ENCODE peak calls at places on chromosome X, in eight cellular contexts. Y is stimulated activated naive CD4-positive, alpha-beta T cell; J is K562; X is hypothalamus; I is DMS153; C is RPMI8226; V is neural crest cell; L is globus pallidus. S is an unnamed sample.

GRCh38 chrX:154308108-154308946 is 12.7 kb downstream of the TKTL1 start:
- DNase-seq in Y (peak; percentile 45), C (peak; percentile 77), J (peak; percentile 59), V (peak; percentile 75), X (no peak), L (no peak), I (no peak), S (no peak)

GRCh38 chrX:140762061-140762460 is 52.5 kb downstream of the LINC00632 start:
- DNase-seq in V (peak; percentile 52), X (no peak), C (peak; percentile 60), Y (no peak), I (no peak), L (peak; percentile 66), J (peak; percentile 21), S (peak; percentile 14)

GRCh38 chrX:111182938-111183337 is 86.9 kb downstream of the PAK3 start:
- DNase-seq in C (no peak), I (no peak), X (no peak), J (no peak), L (no peak), Y (no peak), V (no peak), S (no peak)

GRCh38 chrX:74234829-74235228 is 69.2 kb upstream of the ZCCHC13 start:
- DNase-seq in L (no peak), X (no peak), C (no peak), J (no peak), Y (no peak), V (no peak), I (no peak), S (no peak)

GRCh38 chrX:53188763-53189162 is 36.2 kb downstream of the KDM5C start:
- DNase-seq in L (no peak), C (no peak), J (no peak), Y (no peak), I (no peak), X (no peak), V (no peak), S (no peak)

GRCh38 chrX:42869659-42870476 is 91.9 kb upstream of the PPP1R2C start:
- DNase-seq in L (no peak), Y (no peak), J (no peak), X (no peak), C (no peak), V (no peak), I (no peak), S (no peak)

GRCh38 chrX:40845331-40845911 is 110.1 kb upstream of the MED14 start:
- DNase-seq in V (no peak), X (no peak), J (no peak), C (no peak), I (no peak), L (peak; percentile 38), Y (no peak), S (no peak)

GRCh38 chrX:130885508-130885907 is 17.5 kb downstream of the ENOX2 start:
- DNase-seq in Y (no peak), J (no peak), I (no peak), C (no peak), X (no peak), V (no peak), L (no peak), S (no peak)

GRCh38 chrX:13167444-13168207 is 123.2 kb upstream of the FAM9C start:
- DNase-seq in Y (no peak), V (no peak), J (no peak), C (no peak), X (no peak), L (peak; percentile 35), I (no peak), S (no peak)

GRCh38 chrX:38365939-38366338 is 13.5 kb downstream of the OTC start:
- DNase-seq in J (no peak), L (peak; percentile 5), C (peak; percentile 65), I (no peak), V (no peak), X (no peak), Y (no peak), S (no peak)

GRCh38 chrX:1451251-1451675 is 1.4 kb downstream of the ASMTL start:
- DNase-seq in J (no peak), Y (no peak), I (no peak), C (no peak), V (no peak), X (no peak), L (no peak), S (no peak)

GRCh38 chrX:44550563-44550962 is 7.9 kb upstream of the FUNDC1 start:
- DNase-seq in Y (no peak), V (no peak), I (no peak), L (no peak), J (no peak), X (no peak), C (no peak), S (no peak)

GRCh38 chrX:38652934-38653442 is 91.6 kb downstream of the TSPAN7 start:
- DNase-seq in J (peak; percentile 91), L (no peak), X (no peak), C (no peak), Y (no peak), V (no peak), I (no peak), S (no peak)

GRCh38 chrX:16160729-16161128 is 6.6 kb upstream of the MAGEB17 start:
- DNase-seq in X (no peak), Y (no peak), I (no peak), L (no peak), J (no peak), C (no peak), V (no peak), S (no peak)

GRCh38 chrX:107025538-107025937 is 25.5 kb upstream of the MORC4 start:
- DNase-seq in Y (no peak), X (no peak), J (peak; percentile 23), I (no peak), V (no peak), C (peak; percentile 13), L (peak; percentile 13), S (no peak)

GRCh38 chrX:55796496-55796895 is 78.9 kb downstream of the RRAGB start:
- DNase-seq in Y (no peak), I (no peak), V (no peak), X (no peak), C (no peak), L (no peak), J (no peak), S (no peak)

GRCh38 chrX:71636438-71637252 is 18.3 kb upstream of the CXCR3 start:
- DNase-seq in J (no peak), V (no peak), C (peak; percentile 75), X (no peak), L (no peak), Y (no peak), I (peak; percentile 12), S (peak; percentile 13)

GRCh38 chrX:50874878-50875277 is 35.7 kb upstream of the BMP15 start:
- DNase-seq in Y (no peak), L (no peak), V (no peak), C (no peak), J (no peak), I (no peak), X (no peak), S (no peak)

GRCh38 chrX:20477836-20478532 is 211.3 kb upstream of the RPS6KA3 start:
- DNase-seq in Y (no peak), V (no peak), J (no peak), I (peak; percentile 94), L (no peak), X (no peak), C (peak; percentile 34), S (peak; percentile 87)

GRCh38 chrX:110168585-110168984 is 149.3 kb downstream of the AMMECR1 start:
- DNase-seq in Y (no peak), I (no peak), X (no peak), V (no peak), C (no peak), L (no peak), J (no peak), S (no peak)

GRCh38 chrX:38061335-38061734 is 55.0 kb downstream of the SYTL5 start:
- DNase-seq in V (no peak), X (no peak), Y (no peak), C (no peak), L (no peak), J (no peak), I (peak; percentile 45), S (no peak)

GRCh38 chrX:45557390-45557789 is 356.7 kb upstream of the DIPK2B start:
- DNase-seq in L (no peak), Y (no peak), J (no peak), V (no peak), I (no peak), C (no peak), X (no peak), S (no peak)

GRCh38 chrX:148381603-148382002 is 118.8 kb upstream of the AFF2 start:
- DNase-seq in L (no peak), Y (no peak), X (no peak), J (no peak), I (no peak), V (no peak), C (no peak), S (no peak)

GRCh38 chrX:47191331-47191730 is 2.3 kb upstream of the UBA1 start:
- DNase-seq in Y (no peak), I (peak; percentile 32), V (peak; percentile 17), C (peak; percentile 76), L (no peak), J (no peak), X (no peak), S (peak; percentile 42)

GRCh38 chrX:19593684-19594083 is 78.4 kb upstream of the MAP3K15 start:
- DNase-seq in I (no peak), L (peak; percentile 56), X (no peak), J (peak; percentile 13), C (peak; percentile 34), Y (peak; percentile 2), V (no peak), S (no peak)

GRCh38 chrX:24862343-24862742 is 153.4 kb downstream of the ARX start:
- DNase-seq in J (no peak), I (no peak), Y (no peak), V (no peak), L (no peak), C (no peak), X (no peak), S (no peak)

GRCh38 chrX:154734101-154734781 is 16.6 kb downstream of the GAB3 start:
- DNase-seq in X (no peak), C (no peak), Y (no peak), I (no peak), L (peak; percentile 46), V (no peak), J (no peak), S (no peak)

GRCh38 chrX:100687546-100687945 is 43.5 kb downstream of the SRPX2 start:
- DNase-seq in V (no peak), Y (no peak), L (no peak), J (no peak), C (no peak), I (no peak), X (no peak), S (no peak)